ENCODE peak calls at places on chromosomes 2 and 18, in seven cellular contexts. One of them, this sample, is unnamed.

GRCh38 chr2:100264651-100265050 is 57.6 kb downstream of the LONRF2 start:
- DNase-seq in upper lobe of left lung: no peak
- DNase-seq in mesothelial cell of epicardium: no peak
- DNase-seq in OCI-LY7: no peak
- DNase-seq in astrocyte of the cerebellum: no peak
- DNase-seq in BJ: no peak
- DNase-seq in IMR-90: no peak
- DNase-seq in this sample: no peak

GRCh38 chr2:3421053-3421452 is 41.6 kb downstream of the TRAPPC12 start:
- DNase-seq in upper lobe of left lung: no peak
- DNase-seq in OCI-LY7: no peak
- DNase-seq in astrocyte of the cerebellum: no peak
- DNase-seq in mesothelial cell of epicardium: no peak
- DNase-seq in IMR-90: peak
- DNase-seq in BJ: no peak
- DNase-seq in this sample: no peak

GRCh38 chr2:105738658-105739051 is 6.1 kb upstream of the NCK2 start:
- DNase-seq in OCI-LY7: peak
- DNase-seq in BJ: no peak
- DNase-seq in mesothelial cell of epicardium: no peak
- DNase-seq in upper lobe of left lung: no peak
- DNase-seq in IMR-90: no peak
- DNase-seq in astrocyte of the cerebellum: no peak
- DNase-seq in this sample: no peak

GRCh38 chr2:148603562-148603920 is 41.0 kb upstream of the EPC2 start:
- DNase-seq in BJ: no peak
- DNase-seq in astrocyte of the cerebellum: no peak
- DNase-seq in IMR-90: no peak
- DNase-seq in upper lobe of left lung: no peak
- DNase-seq in OCI-LY7: no peak
- DNase-seq in mesothelial cell of epicardium: no peak
- DNase-seq in this sample: no peak

GRCh38 chr18:73785276-73785675 is 362.4 kb downstream of the FBXO15 start:
- DNase-seq in OCI-LY7: no peak
- DNase-seq in upper lobe of left lung: no peak
- DNase-seq in astrocyte of the cerebellum: no peak
- DNase-seq in mesothelial cell of epicardium: no peak
- DNase-seq in IMR-90: peak
- DNase-seq in BJ: no peak
- DNase-seq in this sample: no peak

GRCh38 chr18:76654536-76654935 is 159.5 kb upstream of the ZNF516 start:
- DNase-seq in BJ: no peak
- DNase-seq in astrocyte of the cerebellum: no peak
- DNase-seq in IMR-90: no peak
- DNase-seq in mesothelial cell of epicardium: no peak
- DNase-seq in upper lobe of left lung: no peak
- DNase-seq in OCI-LY7: no peak
- DNase-seq in this sample: peak

GRCh38 chr2:63086687-63087086 is 36.1 kb downstream of the OTX1 start:
- DNase-seq in IMR-90: no peak
- DNase-seq in OCI-LY7: no peak
- DNase-seq in astrocyte of the cerebellum: no peak
- DNase-seq in mesothelial cell of epicardium: no peak
- DNase-seq in BJ: no peak
- DNase-seq in upper lobe of left lung: no peak
- DNase-seq in this sample: no peak

GRCh38 chr2:191384829-191385228 is 139.6 kb downstream of the MYO1B start:
- DNase-seq in upper lobe of left lung: no peak
- DNase-seq in BJ: no peak
- DNase-seq in OCI-LY7: no peak
- DNase-seq in mesothelial cell of epicardium: no peak
- DNase-seq in astrocyte of the cerebellum: no peak
- DNase-seq in IMR-90: peak
- DNase-seq in this sample: no peak

GRCh38 chr2:220455389-220455788 is 828.0 kb downstream of the SLC4A3 start:
- DNase-seq in mesothelial cell of epicardium: no peak
- DNase-seq in BJ: peak
- DNase-seq in upper lobe of left lung: no peak
- DNase-seq in IMR-90: peak
- DNase-seq in OCI-LY7: no peak
- DNase-seq in astrocyte of the cerebellum: no peak
- DNase-seq in this sample: no peak

GRCh38 chr18:9147440-9148238 is 11.1 kb downstream of the ANKRD12 start:
- DNase-seq in BJ: peak
- DNase-seq in upper lobe of left lung: no peak
- DNase-seq in OCI-LY7: peak
- DNase-seq in astrocyte of the cerebellum: peak
- DNase-seq in IMR-90: peak
- DNase-seq in mesothelial cell of epicardium: no peak
- DNase-seq in this sample: peak

GRCh38 chr18:48711651-48712486 is 173.0 kb downstream of the CTIF start:
- DNase-seq in mesothelial cell of epicardium: peak
- DNase-seq in BJ: no peak
- DNase-seq in OCI-LY7: peak
- DNase-seq in upper lobe of left lung: no peak
- DNase-seq in astrocyte of the cerebellum: peak
- DNase-seq in IMR-90: peak
- DNase-seq in this sample: no peak

GRCh38 chr2:24919977-24920812 is at the start of gene ADCY3:
- DNase-seq in astrocyte of the cerebellum: no peak
- DNase-seq in BJ: no peak
- DNase-seq in IMR-90: peak
- DNase-seq in OCI-LY7: peak
- DNase-seq in upper lobe of left lung: peak
- DNase-seq in mesothelial cell of epicardium: peak
- DNase-seq in this sample: no peak

GRCh38 chr2:98158305-98158704 is 71.3 kb downstream of the VWA3B start:
- DNase-seq in upper lobe of left lung: peak
- DNase-seq in IMR-90: no peak
- DNase-seq in mesothelial cell of epicardium: no peak
- DNase-seq in BJ: no peak
- DNase-seq in astrocyte of the cerebellum: no peak
- DNase-seq in OCI-LY7: no peak
- DNase-seq in this sample: no peak

GRCh38 chr2:197986977-197987376 is 182.6 kb downstream of the PLCL1 start:
- DNase-seq in mesothelial cell of epicardium: no peak
- DNase-seq in BJ: no peak
- DNase-seq in astrocyte of the cerebellum: no peak
- DNase-seq in OCI-LY7: no peak
- DNase-seq in upper lobe of left lung: no peak
- DNase-seq in IMR-90: no peak
- DNase-seq in this sample: no peak

GRCh38 chr2:204004912-204005311 is 68.3 kb downstream of the ICOS start:
- DNase-seq in mesothelial cell of epicardium: no peak
- DNase-seq in upper lobe of left lung: no peak
- DNase-seq in BJ: no peak
- DNase-seq in IMR-90: no peak
- DNase-seq in astrocyte of the cerebellum: no peak
- DNase-seq in OCI-LY7: no peak
- DNase-seq in this sample: no peak

GRCh38 chr2:25912851-25913695 is 34.8 kb upstream of the ASXL2 start:
- DNase-seq in astrocyte of the cerebellum: no peak
- DNase-seq in BJ: no peak
- DNase-seq in OCI-LY7: no peak
- DNase-seq in upper lobe of left lung: no peak
- DNase-seq in mesothelial cell of epicardium: no peak
- DNase-seq in IMR-90: peak
- DNase-seq in this sample: no peak

GRCh38 chr18:52694804-52695203 is 354.8 kb downstream of the DCC start:
- DNase-seq in IMR-90: no peak
- DNase-seq in mesothelial cell of epicardium: no peak
- DNase-seq in astrocyte of the cerebellum: no peak
- DNase-seq in BJ: no peak
- DNase-seq in upper lobe of left lung: no peak
- DNase-seq in OCI-LY7: peak
- DNase-seq in this sample: no peak

GRCh38 chr2:113133696-113134558 is 6.5 kb downstream of the IL1RN start:
- DNase-seq in upper lobe of left lung: no peak
- DNase-seq in OCI-LY7: no peak
- DNase-seq in BJ: no peak
- DNase-seq in IMR-90: no peak
- DNase-seq in mesothelial cell of epicardium: no peak
- DNase-seq in astrocyte of the cerebellum: no peak
- DNase-seq in this sample: no peak

GRCh38 chr2:207483477-207483876 is 46.3 kb upstream of the CREB1 start:
- DNase-seq in BJ: no peak
- DNase-seq in IMR-90: peak
- DNase-seq in mesothelial cell of epicardium: no peak
- DNase-seq in upper lobe of left lung: no peak
- DNase-seq in astrocyte of the cerebellum: no peak
- DNase-seq in OCI-LY7: no peak
- DNase-seq in this sample: no peak

GRCh38 chr2:64374686-64375085 is 79.3 kb upstream of the LGALSL start:
- DNase-seq in mesothelial cell of epicardium: no peak
- DNase-seq in IMR-90: no peak
- DNase-seq in upper lobe of left lung: no peak
- DNase-seq in BJ: no peak
- DNase-seq in OCI-LY7: no peak
- DNase-seq in astrocyte of the cerebellum: no peak
- DNase-seq in this sample: no peak

GRCh38 chr2:79972661-79973060 is 331.9 kb downstream of the LRRTM1 start:
- DNase-seq in astrocyte of the cerebellum: no peak
- DNase-seq in mesothelial cell of epicardium: no peak
- DNase-seq in IMR-90: no peak
- DNase-seq in OCI-LY7: no peak
- DNase-seq in upper lobe of left lung: no peak
- DNase-seq in BJ: no peak
- DNase-seq in this sample: no peak

GRCh38 chr2:53033416-53033815 is 734.2 kb upstream of the CHAC2 start:
- DNase-seq in upper lobe of left lung: no peak
- DNase-seq in IMR-90: peak
- DNase-seq in astrocyte of the cerebellum: no peak
- DNase-seq in BJ: peak
- DNase-seq in OCI-LY7: no peak
- DNase-seq in mesothelial cell of epicardium: no peak
- DNase-seq in this sample: no peak

GRCh38 chr18:50644807-50645206 is 84.9 kb downstream of the MAPK4 start:
- DNase-seq in astrocyte of the cerebellum: no peak
- DNase-seq in IMR-90: no peak
- DNase-seq in upper lobe of left lung: no peak
- DNase-seq in OCI-LY7: no peak
- DNase-seq in BJ: no peak
- DNase-seq in mesothelial cell of epicardium: no peak
- DNase-seq in this sample: no peak

GRCh38 chr2:2333076-2333475 is 2.0 kb upstream of the MYT1L start:
- DNase-seq in OCI-LY7: no peak
- DNase-seq in BJ: no peak
- DNase-seq in mesothelial cell of epicardium: no peak
- DNase-seq in upper lobe of left lung: no peak
- DNase-seq in astrocyte of the cerebellum: no peak
- DNase-seq in IMR-90: no peak
- DNase-seq in this sample: no peak

GRCh38 chr2:169131587-169132512 is 62.5 kb downstream of the DHRS9 start:
- DNase-seq in upper lobe of left lung: no peak
- DNase-seq in mesothelial cell of epicardium: no peak
- DNase-seq in OCI-LY7: peak
- DNase-seq in astrocyte of the cerebellum: peak
- DNase-seq in BJ: no peak
- DNase-seq in IMR-90: peak
- DNase-seq in this sample: peak

GRCh38 chr2:109690822-109691541 is 76.8 kb downstream of the SOWAHC start:
- DNase-seq in mesothelial cell of epicardium: no peak
- DNase-seq in upper lobe of left lung: no peak
- DNase-seq in OCI-LY7: no peak
- DNase-seq in BJ: no peak
- DNase-seq in astrocyte of the cerebellum: no peak
- DNase-seq in IMR-90: peak
- DNase-seq in this sample: no peak
- TF ChIP-seq CTCF in mesothelial cell of epicardium: no peak
- TF ChIP-seq CTCF in upper lobe of left lung: no peak
- TF ChIP-seq CTCF in OCI-LY7: no peak
- TF ChIP-seq CTCF in BJ: no peak
- TF ChIP-seq CTCF in astrocyte of the cerebellum: no peak
- TF ChIP-seq CTCF in IMR-90: no peak
- TF ChIP-seq CTCF in this sample: no peak

GRCh38 chr2:133878326-133878725 is 310.1 kb upstream of the NCKAP5 start:
- DNase-seq in astrocyte of the cerebellum: no peak
- DNase-seq in IMR-90: no peak
- DNase-seq in BJ: no peak
- DNase-seq in upper lobe of left lung: no peak
- DNase-seq in mesothelial cell of epicardium: no peak
- DNase-seq in OCI-LY7: no peak
- DNase-seq in this sample: no peak
- TF ChIP-seq CTCF in astrocyte of the cerebellum: no peak
- TF ChIP-seq CTCF in IMR-90: no peak
- TF ChIP-seq CTCF in BJ: no peak
- TF ChIP-seq CTCF in upper lobe of left lung: no peak
- TF ChIP-seq CTCF in mesothelial cell of epicardium: no peak
- TF ChIP-seq CTCF in OCI-LY7: no peak
- TF ChIP-seq CTCF in this sample: no peak

GRCh38 chr18:67219821-67220220 is 296.7 kb downstream of the DSEL start:
- DNase-seq in upper lobe of left lung: no peak
- DNase-seq in astrocyte of the cerebellum: no peak
- DNase-seq in mesothelial cell of epicardium: no peak
- DNase-seq in BJ: no peak
- DNase-seq in IMR-90: no peak
- DNase-seq in OCI-LY7: no peak
- DNase-seq in this sample: no peak

GRCh38 chr18:67218556-67218955 is 298.0 kb downstream of the DSEL start:
- DNase-seq in astrocyte of the cerebellum: no peak
- DNase-seq in mesothelial cell of epicardium: no peak
- DNase-seq in IMR-90: no peak
- DNase-seq in OCI-LY7: no peak
- DNase-seq in BJ: no peak
- DNase-seq in upper lobe of left lung: no peak
- DNase-seq in this sample: no peak

GRCh38 chr18:67216846-67217245 is 299.7 kb downstream of the DSEL start:
- DNase-seq in OCI-LY7: no peak
- DNase-seq in mesothelial cell of epicardium: no peak
- DNase-seq in BJ: no peak
- DNase-seq in upper lobe of left lung: no peak
- DNase-seq in IMR-90: peak
- DNase-seq in astrocyte of the cerebellum: no peak
- DNase-seq in this sample: no peak

GRCh38 chr18:67215686-67216085 is 300.8 kb downstream of the DSEL start:
- DNase-seq in upper lobe of left lung: peak
- DNase-seq in OCI-LY7: no peak
- DNase-seq in IMR-90: no peak
- DNase-seq in BJ: no peak
- DNase-seq in mesothelial cell of epicardium: no peak
- DNase-seq in astrocyte of the cerebellum: no peak
- DNase-seq in this sample: no peak

GRCh38 chr18:67217551-67218166 is 298.9 kb downstream of the DSEL start:
- DNase-seq in upper lobe of left lung: no peak
- DNase-seq in mesothelial cell of epicardium: peak
- DNase-seq in BJ: peak
- DNase-seq in OCI-LY7: peak
- DNase-seq in IMR-90: peak
- DNase-seq in astrocyte of the cerebellum: peak
- DNase-seq in this sample: peak
- TF ChIP-seq CTCF in upper lobe of left lung: peak
- TF ChIP-seq CTCF in mesothelial cell of epicardium: peak
- TF ChIP-seq CTCF in BJ: peak
- TF ChIP-seq CTCF in OCI-LY7: peak
- TF ChIP-seq CTCF in IMR-90: peak
- TF ChIP-seq CTCF in astrocyte of the cerebellum: peak
- TF ChIP-seq CTCF in this sample: peak

DNA sequence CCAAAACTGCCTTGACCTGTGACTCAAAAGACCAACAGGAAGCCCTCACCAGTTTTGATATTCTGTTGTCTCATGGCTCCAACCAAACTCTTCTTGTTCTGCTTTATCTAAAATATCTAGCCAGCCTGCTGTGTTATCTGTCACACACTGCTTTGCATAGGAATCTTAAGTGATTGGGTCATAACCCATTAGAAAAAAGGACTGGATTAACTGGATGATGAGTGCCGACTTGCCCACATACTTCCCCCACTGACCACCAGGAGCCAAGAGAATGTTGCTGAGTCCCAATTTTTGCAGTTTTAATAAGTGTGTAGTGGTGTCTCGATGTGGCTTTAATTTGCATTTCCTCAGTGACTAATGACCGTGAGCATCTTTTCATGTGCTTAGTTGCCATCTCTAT is 6.5 kb downstream of the MOGAT1 start:
- DNase-seq in OCI-LY7: no peak
- DNase-seq in BJ: no peak
- DNase-seq in IMR-90: no peak
- DNase-seq in mesothelial cell of epicardium: no peak
- DNase-seq in upper lobe of left lung: no peak
- DNase-seq in astrocyte of the cerebellum: no peak
- DNase-seq in this sample: no peak
- TF ChIP-seq CTCF in OCI-LY7: no peak
- TF ChIP-seq CTCF in BJ: no peak
- TF ChIP-seq CTCF in IMR-90: no peak
- TF ChIP-seq CTCF in mesothelial cell of epicardium: no peak
- TF ChIP-seq CTCF in upper lobe of left lung: no peak
- TF ChIP-seq CTCF in astrocyte of the cerebellum: peak
- TF ChIP-seq CTCF in this sample: peak

This sample was measured in HFF-Myc.